ENCODE peak calls at places on chromosomes 4 and X, in five cellular contexts. One of them, this sample, is unnamed.
A peak's percentile ranks its signal among the peaks of the same experiment; 100 is the strongest.

GRCh38 chr4:119034276-119035008 is 101.2 kb upstream of the MYOZ2 start:
- DNase-seq in heart right ventricle: no peak
- DNase-seq in CD8-positive, alpha-beta memory T cell: no peak
- DNase-seq in uterus: no peak
- DNase-seq in OCI-LY7: no peak
- DNase-seq in this sample: no peak

GRCh38 chrX:49919617-49920016 is 2.8 kb upstream of the CLCN5 start:
- DNase-seq in uterus: peak; percentile 70
- DNase-seq in CD8-positive, alpha-beta memory T cell: peak; percentile 50
- DNase-seq in heart right ventricle: peak; percentile 29
- DNase-seq in OCI-LY7: peak; percentile 27
- DNase-seq in this sample: peak; percentile 30

GRCh38 chrX:130523460-130524394 is 121.9 kb downstream of the RBMX2 start:
- DNase-seq in OCI-LY7: no peak
- DNase-seq in CD8-positive, alpha-beta memory T cell: no peak
- DNase-seq in uterus: peak; percentile 26
- DNase-seq in heart right ventricle: peak; percentile 16
- DNase-seq in this sample: peak; percentile 82

GRCh38 chr4:164807611-164808010 is 53.7 kb downstream of the SMIM31 start:
- DNase-seq in OCI-LY7: no peak
- DNase-seq in heart right ventricle: no peak
- DNase-seq in CD8-positive, alpha-beta memory T cell: no peak
- DNase-seq in uterus: no peak
- DNase-seq in this sample: no peak

GRCh38 chr4:180304321-180304720 is 1938.9 kb upstream of the TENM3 start:
- DNase-seq in uterus: no peak
- DNase-seq in heart right ventricle: no peak
- DNase-seq in OCI-LY7: no peak
- DNase-seq in CD8-positive, alpha-beta memory T cell: no peak
- DNase-seq in this sample: no peak

GRCh38 chr4:83010522-83011318 is at the start of gene LIN54:
- DNase-seq in uterus: peak; percentile 70
- DNase-seq in CD8-positive, alpha-beta memory T cell: peak; percentile 93
- DNase-seq in OCI-LY7: peak; percentile 92
- DNase-seq in heart right ventricle: peak; percentile 75
- DNase-seq in this sample: peak; percentile 82

GRCh38 chr4:28259951-28260350 is 1399.3 kb downstream of the STIM2 start:
- DNase-seq in OCI-LY7: no peak
- DNase-seq in uterus: no peak
- DNase-seq in heart right ventricle: no peak
- DNase-seq in CD8-positive, alpha-beta memory T cell: no peak
- DNase-seq in this sample: no peak

GRCh38 chrX:54494166-54494969 is 1.7 kb downstream of the FGD1 start:
- DNase-seq in heart right ventricle: no peak
- DNase-seq in CD8-positive, alpha-beta memory T cell: no peak
- DNase-seq in OCI-LY7: no peak
- DNase-seq in uterus: no peak
- DNase-seq in this sample: no peak

GRCh38 chr4:138953962-138954371 is 61.6 kb upstream of the NOCT start:
- DNase-seq in uterus: peak; percentile 24
- DNase-seq in heart right ventricle: peak; percentile 14
- DNase-seq in CD8-positive, alpha-beta memory T cell: no peak
- DNase-seq in OCI-LY7: no peak
- DNase-seq in this sample: no peak

GRCh38 chr4:1985780-1986577 is 22.8 kb downstream of the NELFA start:
- DNase-seq in uterus: no peak
- DNase-seq in heart right ventricle: no peak
- DNase-seq in OCI-LY7: no peak
- DNase-seq in CD8-positive, alpha-beta memory T cell: no peak
- DNase-seq in this sample: no peak

GRCh38 chr4:52833941-52834525 is 28.1 kb upstream of the RASL11B start:
- DNase-seq in CD8-positive, alpha-beta memory T cell: no peak
- DNase-seq in OCI-LY7: no peak
- DNase-seq in uterus: no peak
- DNase-seq in heart right ventricle: no peak
- DNase-seq in this sample: no peak

DNA sequence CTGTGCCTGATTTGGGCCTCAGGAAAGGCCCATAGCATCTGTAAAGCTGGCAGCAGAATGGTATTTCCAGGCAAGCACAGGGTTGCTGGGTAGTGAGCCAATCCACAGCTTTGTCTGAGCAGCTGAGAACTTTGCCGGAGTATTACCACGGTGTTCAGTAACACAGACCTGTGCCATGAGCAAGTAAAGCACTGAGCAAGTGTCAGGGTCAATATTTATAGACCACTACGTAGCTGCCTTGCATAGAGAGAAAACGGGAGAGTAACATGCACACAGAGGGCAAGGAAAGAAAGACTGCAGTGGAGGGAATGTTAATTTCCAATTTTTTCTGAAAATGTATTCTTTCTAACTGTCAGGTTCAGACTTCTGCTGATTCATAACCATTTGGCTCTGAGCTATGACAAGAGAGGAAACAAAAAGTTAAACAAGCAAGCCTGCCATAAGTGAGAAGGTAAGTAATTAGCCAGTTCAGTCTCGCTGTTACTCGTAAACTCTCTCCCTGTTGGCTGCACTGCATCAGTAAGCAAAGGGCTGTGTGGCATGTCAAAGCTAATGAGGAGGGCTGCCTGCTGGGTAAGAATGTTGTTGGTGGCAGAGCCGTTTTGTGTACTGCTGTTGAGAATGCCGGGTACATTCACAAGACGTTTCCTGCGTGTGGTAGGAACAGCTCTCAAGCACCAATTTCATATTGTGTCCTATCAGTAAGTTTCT is 238.1 kb downstream of the BMPR1B start:
- DNase-seq in CD8-positive, alpha-beta memory T cell: no peak
- DNase-seq in uterus: no peak
- DNase-seq in OCI-LY7: no peak
- DNase-seq in heart right ventricle: peak; percentile 29
- DNase-seq in this sample: no peak
- H3K27ac ChIP-seq in CD8-positive, alpha-beta memory T cell: no peak overlapping the region
- H3K27ac ChIP-seq in uterus: no peak overlapping the region
- H3K27ac ChIP-seq in OCI-LY7: no peak overlapping the region
- H3K27ac ChIP-seq in heart right ventricle: peak overlapping the region; percentile 38
- H3K27ac ChIP-seq in this sample: no peak overlapping the region

DNA sequence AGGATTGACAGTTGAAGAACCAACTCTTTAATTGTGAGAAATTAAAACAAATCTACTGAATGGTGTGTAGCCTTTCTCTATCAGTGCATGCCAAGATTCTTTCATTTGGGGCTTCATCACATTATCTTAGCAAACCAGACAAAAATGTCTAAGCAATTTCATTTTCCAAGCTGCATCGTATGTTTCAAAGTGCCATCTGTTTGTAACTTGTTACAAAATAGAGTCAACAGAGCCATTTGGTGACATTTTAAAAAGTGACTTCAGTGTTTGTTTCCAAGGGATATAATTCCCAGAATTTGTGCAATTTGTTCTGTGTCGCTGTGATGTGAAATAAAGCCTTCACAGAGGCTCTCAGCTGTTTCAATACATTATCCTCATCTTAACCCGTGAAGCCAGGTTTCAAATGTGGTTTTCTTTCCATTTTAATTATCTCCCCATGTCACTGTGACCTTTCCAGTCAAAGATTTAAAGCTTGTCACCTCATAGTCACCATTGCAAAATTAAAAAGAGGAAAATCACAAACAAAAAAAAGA is 46.0 kb upstream of the C1QTNF7 start:
- DNase-seq in uterus: no peak
- DNase-seq in heart right ventricle: no peak
- DNase-seq in CD8-positive, alpha-beta memory T cell: no peak
- DNase-seq in OCI-LY7: no peak
- DNase-seq in this sample: no peak
- H3K9me3 ChIP-seq in uterus: no peaks in the 10 kb centered on the region
- H3K9me3 ChIP-seq in heart right ventricle: no peaks in the 10 kb centered on the region
- H3K9me3 ChIP-seq in CD8-positive, alpha-beta memory T cell: no peaks in the 10 kb centered on the region
- H3K9me3 ChIP-seq in OCI-LY7: no peaks in the 10 kb centered on the region
- H3K9me3 ChIP-seq in this sample: no peaks in the 10 kb centered on the region

GRCh38 chr4:472881-473574 is 25.9 kb downstream of the ZNF721 start:
- DNase-seq in CD8-positive, alpha-beta memory T cell: no peak
- DNase-seq in heart right ventricle: no peak
- DNase-seq in uterus: no peak
- DNase-seq in OCI-LY7: peak; percentile 88
- DNase-seq in this sample: peak; percentile 30
- H3K4me3 ChIP-seq in CD8-positive, alpha-beta memory T cell: peak overlapping the region; percentile 85
- H3K4me3 ChIP-seq in heart right ventricle: peak overlapping the region; percentile 80
- H3K4me3 ChIP-seq in uterus: peak overlapping the region; percentile 78
- H3K4me3 ChIP-seq in OCI-LY7: peak overlapping the region; percentile 91
- H3K4me3 ChIP-seq in this sample: peak overlapping the region; percentile 60

GRCh38 chr4:39641451-39641850 is 2.8 kb upstream of the SMIM14 start:
- DNase-seq in heart right ventricle: no peak
- DNase-seq in CD8-positive, alpha-beta memory T cell: no peak
- DNase-seq in uterus: no peak
- DNase-seq in OCI-LY7: no peak
- DNase-seq in this sample: no peak
- H3K27ac ChIP-seq in heart right ventricle: no peak overlapping the region
- H3K27ac ChIP-seq in CD8-positive, alpha-beta memory T cell: no peak overlapping the region
- H3K27ac ChIP-seq in uterus: no peak overlapping the region
- H3K27ac ChIP-seq in OCI-LY7: no peak overlapping the region
- H3K27ac ChIP-seq in this sample: no peak overlapping the region